ENCODE peak calls at places on chromosomes 12 and 14, in four cellular contexts. U is heart right ventricle, M is GM13977, F is cardiac fibroblast. Y is an unnamed sample.

GRCh38 chr14:50222061-50222613 is 9.2 kb downstream of the SOS2 start:
- DNase-seq in F (no peak), M (no peak), U (no peak), Y (no peak)

GRCh38 chr12:80118565-80119337 is 19.4 kb downstream of the OTOGL start:
- DNase-seq in M (no peak), F (no peak), U (peak), Y (no peak)

GRCh38 chr14:49408187-49408963 is 177.8 kb downstream of the RPS29 start:
- DNase-seq in U (no peak), M (no peak), F (peak), Y (no peak)

GRCh38 chr12:97767347-97767746 is 304.7 kb downstream of the RMST start:
- DNase-seq in F (no peak), M (no peak), U (no peak), Y (no peak)

GRCh38 chr12:52810554-52810953 is 3.4 kb downstream of the KRT4 start:
- DNase-seq in F (no peak), M (no peak), U (no peak), Y (no peak)

GRCh38 chr12:47651368-47652254 is 54.2 kb downstream of the RPAP3 start:
- DNase-seq in F (peak), M (peak), U (peak), Y (peak)

GRCh38 chr12:80268924-80269749 is 169.8 kb downstream of the OTOGL start:
- DNase-seq in M (no peak), F (peak), U (no peak), Y (no peak)

GRCh38 chr12:10896854-10897253 is 12.5 kb downstream of the TAS2R13 start:
- DNase-seq in U (no peak), F (no peak), M (no peak), Y (no peak)

GRCh38 chr14:70257526-70257925 is 68.8 kb upstream of the SLC8A3 start:
- DNase-seq in F (no peak), M (peak), U (no peak), Y (peak)

GRCh38 chr14:104284107-104284592 is 145.8 kb downstream of the KIF26A start:
- DNase-seq in M (no peak), F (no peak), U (no peak), Y (no peak)

GRCh38 chr14:96049932-96050331 is 10.8 kb downstream of the C14orf132 start:
- DNase-seq in F (peak), U (no peak), M (no peak), Y (no peak)

GRCh38 chr12:120903818-120904773 is at the start of gene SPPL3:
- DNase-seq in U (peak), F (peak), M (peak), Y (peak)

GRCh38 chr12:49014547-49014946 is 4.0 kb downstream of the PRKAG1 start:
- DNase-seq in M (no peak), F (peak), U (no peak), Y (no peak)

GRCh38 chr14:94021001-94021400 is 5.1 kb upstream of the OTUB2 start:
- DNase-seq in F (no peak), M (no peak), U (no peak), Y (no peak)

GRCh38 chr14:30958555-30959407 is 66.7 kb upstream of the AP4S1 start:
- DNase-seq in M (peak), F (no peak), U (no peak), Y (peak)

GRCh38 chr12:27723212-27723611 is 12.6 kb downstream of the MRPS35 start:
- DNase-seq in F (no peak), M (no peak), U (no peak), Y (no peak)

GRCh38 chr12:81332054-81332453 is 254.2 kb downstream of the ACSS3 start:
- DNase-seq in M (no peak), F (peak), U (no peak), Y (no peak)

GRCh38 chr12:118999107-118999506 is 17.8 kb downstream of the SRRM4 start:
- DNase-seq in U (no peak), M (no peak), F (no peak), Y (no peak)

GRCh38 chr12:123705935-123706334 is 6.2 kb upstream of the ATP6V0A2 start:
- DNase-seq in M (no peak), F (no peak), U (no peak), Y (no peak)

GRCh38 chr12:131912526-131913274 is 16.4 kb upstream of the PUS1 start:
- DNase-seq in F (peak), U (peak), M (no peak), Y (no peak)
- TF ChIP-seq CTCF in F (peak), U (no peak), M (no peak), Y (no peak)

DNA sequence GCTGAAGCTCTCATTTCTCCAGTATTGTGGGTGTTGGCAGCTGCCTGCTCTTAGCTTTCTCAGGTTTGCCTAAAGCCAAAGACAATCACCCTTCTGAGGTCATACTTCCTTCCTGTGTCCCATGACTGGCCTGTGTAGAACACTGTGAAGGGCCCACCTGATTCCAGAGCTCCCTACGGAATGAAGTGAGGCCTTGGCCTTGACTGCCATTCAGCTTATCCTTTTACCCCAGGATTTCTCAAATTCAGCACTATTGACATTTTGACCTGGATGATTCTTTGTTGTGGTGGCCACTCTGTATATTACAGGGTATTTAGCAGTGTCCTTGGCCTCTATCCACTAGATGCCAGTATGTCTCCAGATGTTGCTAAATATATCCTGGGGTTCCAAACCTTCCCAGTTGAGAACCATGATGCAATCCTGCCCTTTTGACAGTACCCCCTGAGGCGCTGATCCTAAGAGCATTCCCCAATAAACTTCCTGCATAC is 112.3 kb upstream of the KRR1 start:
- DNase-seq in F (peak), M (no peak), U (no peak), Y (no peak)
- TF ChIP-seq CTCF in F (peak), M (peak), U (peak), Y (no peak)

GRCh38 chr14:72745991-72746980 is 147.6 kb downstream of the DPF3 start:
- DNase-seq in M (no peak), U (no peak), F (peak), Y (no peak)
- TF ChIP-seq CTCF in M (no peak), U (no peak), F (peak), Y (no peak)

GRCh38 chr14:86153480-86153879 is 623.5 kb downstream of the FLRT2 start:
- DNase-seq in U (no peak), F (no peak), M (no peak), Y (no peak)
- TF ChIP-seq CTCF in U (no peak), F (no peak), M (peak), Y (no peak)

GRCh38 chr12:104721065-104721458 is 237.0 kb downstream of the SLC41A2 start:
- DNase-seq in U (no peak), F (no peak), M (no peak), Y (no peak)
- TF ChIP-seq CTCF in U (no peak), F (no peak), M (no peak), Y (no peak)

GRCh38 chr14:64960762-64961276 is 11.3 kb downstream of the RAB15 start:
- DNase-seq in F (no peak), U (no peak), M (no peak), Y (no peak)
- TF ChIP-seq CTCF in F (peak), U (no peak), M (no peak), Y (no peak)

GRCh38 chr14:105999361-106000028 is 473.1 kb downstream of the TMEM121 start:
- DNase-seq in M (peak), U (peak), F (no peak), Y (peak)
- TF ChIP-seq CTCF in M (peak), U (peak), F (peak), Y (peak)

Y was measured in GM13976.